ENCODE peak calls at places on chromosomes 7 and 10, in nine cellular contexts. R is Jurkat, Clone E6-1; N is GOT3; W is amniotic stem cell; X is smooth muscle cell of the brain vasculature; L is HEK293T; V is kidney; H is EL; I is LHCN-M2. C is an unnamed sample.

GRCh38 chr10:75099952-75100763 is 11.3 kb upstream of the SAMD8 start:
- DNase-seq in R (peak), N (peak), W (peak), X (peak), L (peak), V (peak), H (peak), I (peak), C (peak)

GRCh38 chr7:114345494-114345893 is 69.1 kb upstream of the FOXP2 start:
- DNase-seq in R (peak), N (no peak), W (no peak), X (peak), L (no peak), V (no peak), H (peak), I (peak), C (no peak)

GRCh38 chr10:48233643-48234042 is 40.9 kb downstream of the FRMPD2 start:
- DNase-seq in R (no peak), N (no peak), W (no peak), X (no peak), L (no peak), V (no peak), H (no peak), I (no peak), C (peak)

GRCh38 chr10:128851726-128852125 is 615.3 kb upstream of the MGMT start:
- DNase-seq in R (no peak), N (no peak), W (no peak), X (no peak), L (no peak), V (no peak), H (no peak), I (no peak), C (no peak)

GRCh38 chr10:42979730-42980467 is 97.0 kb upstream of the RET start:
- DNase-seq in R (no peak), N (no peak), W (no peak), X (no peak), L (no peak), V (peak), H (no peak), I (no peak), C (peak)

GRCh38 chr7:112866424-112866823 is 76.2 kb upstream of the TMEM168 start:
- DNase-seq in R (no peak), N (no peak), W (no peak), X (no peak), L (no peak), V (no peak), H (no peak), I (peak), C (no peak)

GRCh38 chr7:108286290-108286904 is 156.2 kb upstream of the LAMB4 start:
- DNase-seq in R (no peak), N (no peak), W (no peak), X (no peak), L (no peak), V (no peak), H (no peak), I (no peak), C (no peak)

GRCh38 chr10:26488344-26488743 is 50.2 kb downstream of the APBB1IP start:
- DNase-seq in R (no peak), N (no peak), W (no peak), X (no peak), L (no peak), V (no peak), H (peak), I (no peak), C (no peak)

GRCh38 chr7:40474790-40475680 is 340.2 kb downstream of the SUGCT start:
- DNase-seq in R (no peak), N (no peak), W (no peak), X (no peak), L (no peak), V (no peak), H (no peak), I (no peak), C (no peak)

GRCh38 chr7:148153611-148154010 is 437.0 kb upstream of the C7orf33 start:
- DNase-seq in R (no peak), N (no peak), W (no peak), X (no peak), L (no peak), V (peak), H (no peak), I (no peak), C (no peak)

GRCh38 chr10:13788701-13789447 is 202.1 kb downstream of the PRPF18 start:
- DNase-seq in R (no peak), N (no peak), W (no peak), X (no peak), L (no peak), V (no peak), H (peak), I (peak), C (no peak)

GRCh38 chr10:1047937-1048336 is 982 bp downstream of the IDI1 start:
- DNase-seq in R (no peak), N (no peak), W (no peak), X (no peak), L (no peak), V (no peak), H (peak), I (no peak), C (no peak)

GRCh38 chr10:43249962-43250624 is 16.8 kb downstream of the RASGEF1A start:
- DNase-seq in R (no peak), N (no peak), W (no peak), X (no peak), L (no peak), V (peak), H (peak), I (no peak), C (peak)

GRCh38 chr7:69038915-69039314 is 559.4 kb upstream of the AUTS2 start:
- DNase-seq in R (no peak), N (no peak), W (no peak), X (no peak), L (no peak), V (no peak), H (no peak), I (no peak), C (no peak)

GRCh38 chr7:33243319-33243881 is 114.0 kb downstream of the BBS9 start:
- DNase-seq in R (peak), N (no peak), W (peak), X (peak), L (peak), V (no peak), H (peak), I (peak), C (no peak)